ENCODE peak calls at places on chromosomes 13 and 19, in five cellular contexts. G is stimulated activated CD4-positive, alpha-beta T cell treated with anti-CD3 and anti-CD28 coated beads, Interleukin-2, amount 100 ng/mL, for 24 hours; L is sciatic nerve; P is stimulated activated CD8-positive, alpha-beta memory T cell treated with anti-CD3 and anti-CD28 coated beads, Interleukin-4, amount 100 ng/mL, for 24 hours; E is NCI-H1105. N is an unnamed sample.

GRCh38 chr19:3411636-3412035 is 45.3 kb downstream of the NFIC start:
- DNase-seq in L (no peak), E (no peak), G (no peak), P (no peak), N (no peak)

GRCh38 chr13:98879127-98879520 is 98.7 kb downstream of the DOCK9 start:
- DNase-seq in G (no peak), L (no peak), P (no peak), E (no peak), N (no peak)

GRCh38 chr13:83498486-83499190 is 383.6 kb downstream of the SLITRK1 start:
- DNase-seq in G (no peak), E (no peak), L (no peak), P (no peak), N (no peak)

GRCh38 chr13:113667771-113668490 is 912 bp downstream of the GRK1 start:
- DNase-seq in G (no peak), L (peak; percentile 52), E (no peak), P (no peak), N (peak; percentile 59)

GRCh38 chr13:22111961-22112360 is 441.1 kb downstream of the FGF9 start:
- DNase-seq in L (no peak), G (no peak), E (no peak), P (no peak), N (no peak)

GRCh38 chr19:4633140-4633967 is 6.0 kb upstream of the TNFAIP8L1 start:
- DNase-seq in P (no peak), L (no peak), E (no peak), G (peak; percentile 58), N (peak; percentile 87)

GRCh38 chr19:2154587-2155075 is 3.3 kb upstream of the AP3D1 start:
- DNase-seq in P (no peak), L (no peak), G (no peak), E (no peak), N (no peak)

GRCh38 chr19:18002347-18002850 is 5.6 kb upstream of the ARRDC2 start:
- DNase-seq in L (peak; percentile 72), E (no peak), P (no peak), G (peak; percentile 24), N (peak; percentile 89)

GRCh38 chr13:50948576-50948975 is 39.0 kb downstream of the RNASEH2B start:
- DNase-seq in G (no peak), L (no peak), E (no peak), P (no peak), N (no peak)

GRCh38 chr19:55257461-55258411 is 1.1 kb downstream of the PPP6R1 start:
- DNase-seq in E (no peak), G (peak; percentile 48), P (no peak), L (no peak), N (peak; percentile 83)

N was measured in spleen.